ENCODE peak calls at places on chromosomes 2 and 18, in four cellular contexts. Q is mesendoderm, Y is IMR-90, R is H1. M is an unnamed sample.

GRCh38 chr2:12932192-12932591 is 215.5 kb downstream of the TRIB2 start:
- DNase-seq in R (no peak), Q (peak; percentile 87), Y (no peak), M (no peak)

GRCh38 chr18:45910405-45911023 is 56.6 kb downstream of the EPG5 start:
- DNase-seq in Q (peak; percentile 63), R (peak; percentile 33), Y (peak; percentile 49), M (peak; percentile 69)

GRCh38 chr2:196966078-196966477 is 39.6 kb upstream of the PGAP1 start:
- DNase-seq in R (no peak), Q (no peak), Y (no peak), M (no peak)

GRCh38 chr2:145076085-145076484 is 556.2 kb upstream of the ZEB2 start:
- DNase-seq in Q (no peak), R (no peak), Y (no peak), M (no peak)

GRCh38 chr18:49241852-49242251 is 218.6 kb downstream of the DYM start:
- DNase-seq in Q (no peak), R (no peak), Y (peak; percentile 80), M (no peak)

GRCh38 chr18:43875496-43875895 is 598.2 kb upstream of the SYT4 start:
- DNase-seq in R (no peak), Q (no peak), Y (no peak), M (no peak)

GRCh38 chr2:42556351-42556890 is 12.0 kb upstream of the MTA3 start:
- DNase-seq in Y (no peak), R (no peak), Q (no peak), M (no peak)

GRCh38 chr18:25827961-25828561 is 262.4 kb downstream of the SS18 start:
- DNase-seq in R (no peak), Q (peak; percentile 37), Y (peak; percentile 45), M (peak; percentile 50)

GRCh38 chr2:216219866-216220265 is 110.7 kb downstream of the XRCC5 start:
- DNase-seq in R (no peak), Y (no peak), Q (no peak), M (no peak)

GRCh38 chr2:157805519-157805918 is 70.6 kb downstream of the ACVR1 start:
- DNase-seq in Q (no peak), Y (no peak), R (no peak), M (no peak)

GRCh38 chr2:189569295-189569925 is 11.2 kb downstream of the SLC40A1 start:
- DNase-seq in R (no peak), Y (peak; percentile 34), Q (no peak), M (no peak)

GRCh38 chr2:209473930-209474419 is 50.1 kb downstream of the MAP2 start:
- DNase-seq in R (no peak), Y (peak; percentile 88), Q (peak; percentile 54), M (no peak)

GRCh38 chr2:71611781-71612545 is 158.6 kb downstream of the DYSF start:
- DNase-seq in R (no peak), Y (no peak), Q (no peak), M (peak; percentile 16)

GRCh38 chr2:37324536-37324785 is 172 bp downstream of the PRKD3 start:
- DNase-seq in R (no peak), Y (peak; percentile 74), Q (peak; percentile 91), M (no peak)

GRCh38 chr2:233356546-233357308 is 2.4 kb downstream of the DGKD start:
- DNase-seq in Y (peak; percentile 27), Q (peak; percentile 63), R (no peak), M (no peak)

GRCh38 chr2:233359823-233360222 is 5.5 kb downstream of the DGKD start:
- DNase-seq in R (no peak), Q (no peak), Y (no peak), M (no peak)

GRCh38 chr2:233355916-233356315 is 1.6 kb downstream of the DGKD start:
- DNase-seq in R (no peak), Q (no peak), Y (no peak), M (no peak)

GRCh38 chr2:233358864-233359386 is 4.6 kb downstream of the DGKD start:
- DNase-seq in Y (no peak), Q (no peak), R (no peak), M (no peak)

GRCh38 chr2:233358335-233358734 is 4.0 kb downstream of the DGKD start:
- DNase-seq in R (no peak), Q (no peak), Y (no peak), M (no peak)
- H4K5ac ChIP-seq in R (no peak overlapping the region), Q (no peak overlapping the region), Y (no peak overlapping the region), M (no peak overlapping the region)

GRCh38 chr2:67783026-67783425 is 279.8 kb downstream of the C1D start:
- DNase-seq in R (no peak), Q (no peak), Y (no peak), M (no peak)
- H4K5ac ChIP-seq in R (no peak overlapping the region), Q (no peak overlapping the region), Y (no peak overlapping the region), M (no peak overlapping the region)

GRCh38 chr2:60149151-60149550 is 404.3 kb downstream of the BCL11A start:
- DNase-seq in Y (no peak), R (no peak), Q (no peak), M (no peak)
- H4K5ac ChIP-seq in Y (no peak overlapping the region), R (no peak overlapping the region), Q (no peak overlapping the region), M (no peak overlapping the region)

GRCh38 chr2:163751696-163752095 is 15.9 kb upstream of the FIGN start:
- DNase-seq in R (no peak), Y (no peak), Q (no peak), M (no peak)
- H4K5ac ChIP-seq in R (no peak overlapping the region), Y (no peak overlapping the region), Q (no peak overlapping the region), M (no peak overlapping the region)

DNA sequence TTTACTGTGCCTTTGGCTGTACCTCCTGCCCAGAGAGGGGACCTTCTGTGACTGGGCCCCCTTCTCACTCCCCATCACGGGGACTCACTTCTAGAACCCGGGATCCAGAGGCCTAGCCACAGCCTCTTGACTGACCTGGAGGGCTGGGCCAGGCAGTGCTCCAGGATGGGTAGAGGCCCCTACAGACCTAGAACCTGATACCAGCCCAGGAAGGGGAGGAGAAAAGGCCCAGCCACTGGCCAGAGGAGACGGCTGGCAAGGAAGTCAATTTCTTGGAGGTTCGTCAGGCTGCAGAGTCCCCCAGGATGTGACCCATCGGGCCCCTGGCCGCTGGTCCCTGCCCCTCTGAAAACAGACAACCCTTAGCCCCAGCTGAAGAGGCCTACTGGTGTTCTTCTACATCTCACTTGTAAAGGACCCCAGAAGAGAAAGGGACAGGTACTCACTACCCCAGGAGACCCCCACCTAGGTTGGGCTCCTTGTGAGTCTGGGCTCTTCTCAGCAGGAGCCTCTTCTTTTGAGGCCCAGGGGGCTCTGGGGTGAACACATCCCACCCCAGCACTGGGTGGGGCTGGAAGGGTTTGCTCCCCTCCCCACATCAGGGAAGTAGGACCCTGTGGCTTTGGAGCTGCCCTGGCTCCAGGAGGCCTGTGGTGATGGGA is 86.0 kb downstream of the STPG4 start:
- DNase-seq in R (no peak), Y (no peak), Q (no peak), M (no peak)
- H4K5ac ChIP-seq in R (no peak overlapping the region), Y (peak overlapping the region; percentile 91), Q (no peak overlapping the region), M (no peak overlapping the region)

GRCh38 chr2:24762518-24762917 is 30.7 kb downstream of the PTRHD1 start:
- DNase-seq in Q (no peak), R (no peak), Y (peak; percentile 49), M (no peak)

GRCh38 chr2:24763843-24764242 is 29.3 kb downstream of the PTRHD1 start:
- DNase-seq in Y (no peak), R (no peak), Q (no peak), M (no peak)

GRCh38 chr2:24766609-24767008 is 26.6 kb downstream of the PTRHD1 start:
- DNase-seq in R (no peak), Y (no peak), Q (no peak), M (no peak)

GRCh38 chr2:24756789-24757188 is 36.4 kb downstream of the PTRHD1 start:
- DNase-seq in Y (no peak), R (no peak), Q (no peak), M (no peak)

DNA sequence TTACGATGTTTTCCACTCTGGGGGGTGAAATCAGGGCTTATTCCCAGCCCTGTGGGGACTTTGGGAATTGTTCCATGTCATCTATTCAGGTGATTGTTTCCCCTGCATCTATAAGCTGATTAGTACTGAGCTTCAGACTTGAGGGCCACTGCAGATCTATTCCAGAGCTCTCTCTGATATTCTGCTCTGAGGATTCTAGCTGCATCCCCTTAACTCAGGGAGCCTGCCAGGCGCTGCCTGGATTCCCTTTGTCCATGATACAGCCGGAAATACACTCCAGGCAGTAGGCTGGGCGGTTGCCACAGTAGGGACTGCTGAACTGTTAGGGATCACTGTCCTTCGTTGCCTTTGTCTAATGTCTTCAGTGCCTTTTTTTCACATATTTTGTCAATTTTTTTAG is 31.3 kb downstream of the PTRHD1 start:
- DNase-seq in Q (no peak), Y (no peak), R (no peak), M (no peak)
- H4K5ac ChIP-seq in Q (no peak overlapping the region), Y (no peak overlapping the region), R (no peak overlapping the region), M (no peak overlapping the region)

GRCh38 chr2:99484205-99484604 is 5.6 kb downstream of the REV1 start:
- DNase-seq in R (no peak), Q (no peak), Y (no peak), M (no peak)
- H4K5ac ChIP-seq in R (no peak overlapping the region), Q (no peak overlapping the region), Y (no peak overlapping the region), M (no peak overlapping the region)